ENCODE peak calls at places on chromosomes 11 and 22, in six cellular contexts. One of them, this sample, is unnamed. For H3K9me3, the result is how much of the 10 kb centered on the place peaks cover.

GRCh38 chr11:108253176-108253575 is 30.3 kb downstream of the ATM start:
- DNase-seq in cardiac muscle cell: no peak
- DNase-seq in adipocyte: peak
- DNase-seq in naive thymus-derived CD4-positive, alpha-beta T cell: peak
- DNase-seq in adrenal gland: no peak
- DNase-seq in uterus: no peak
- DNase-seq in this sample: no peak

GRCh38 chr11:72225411-72225951 is 914 bp downstream of the INPPL1 start:
- DNase-seq in cardiac muscle cell: peak
- DNase-seq in adipocyte: peak
- DNase-seq in naive thymus-derived CD4-positive, alpha-beta T cell: peak
- DNase-seq in adrenal gland: no peak
- DNase-seq in uterus: no peak
- DNase-seq in this sample: no peak

GRCh38 chr11:60280412-60280811 is at the start of gene MS4A4A:
- DNase-seq in cardiac muscle cell: no peak
- DNase-seq in adipocyte: no peak
- DNase-seq in naive thymus-derived CD4-positive, alpha-beta T cell: no peak
- DNase-seq in adrenal gland: peak
- DNase-seq in uterus: no peak
- DNase-seq in this sample: no peak

GRCh38 chr11:39630365-39630764 is 1829.1 kb downstream of the LRRC4C start:
- DNase-seq in cardiac muscle cell: no peak
- DNase-seq in adipocyte: no peak
- DNase-seq in naive thymus-derived CD4-positive, alpha-beta T cell: no peak
- DNase-seq in adrenal gland: no peak
- DNase-seq in uterus: no peak
- DNase-seq in this sample: no peak

GRCh38 chr11:316031-316701 is 2.3 kb downstream of the IFITM1 start:
- DNase-seq in cardiac muscle cell: no peak
- DNase-seq in adipocyte: no peak
- DNase-seq in naive thymus-derived CD4-positive, alpha-beta T cell: no peak
- DNase-seq in adrenal gland: no peak
- DNase-seq in uterus: peak
- DNase-seq in this sample: no peak

GRCh38 chr11:35598254-35599125 is 19.8 kb upstream of the FJX1 start:
- DNase-seq in cardiac muscle cell: no peak
- DNase-seq in adipocyte: no peak
- DNase-seq in naive thymus-derived CD4-positive, alpha-beta T cell: no peak
- DNase-seq in adrenal gland: no peak
- DNase-seq in uterus: no peak
- DNase-seq in this sample: no peak

GRCh38 chr11:11416502-11416901 is 63.5 kb upstream of the CSNK2A3 start:
- DNase-seq in cardiac muscle cell: no peak
- DNase-seq in adipocyte: peak
- DNase-seq in naive thymus-derived CD4-positive, alpha-beta T cell: no peak
- DNase-seq in adrenal gland: no peak
- DNase-seq in uterus: no peak
- DNase-seq in this sample: no peak

GRCh38 chr11:117426297-117426685 is 98.6 kb downstream of the CEP164 start:
- DNase-seq in cardiac muscle cell: peak
- DNase-seq in adipocyte: peak
- DNase-seq in naive thymus-derived CD4-positive, alpha-beta T cell: peak
- DNase-seq in adrenal gland: peak
- DNase-seq in uterus: peak
- DNase-seq in this sample: peak

GRCh38 chr11:65471410-65471762 is 27.5 kb upstream of the MALAT1 start:
- DNase-seq in cardiac muscle cell: peak
- DNase-seq in adipocyte: peak
- DNase-seq in naive thymus-derived CD4-positive, alpha-beta T cell: peak
- DNase-seq in adrenal gland: peak
- DNase-seq in uterus: peak
- DNase-seq in this sample: no peak

GRCh38 chr11:66950113-66950535 is 8.1 kb downstream of the PC start:
- DNase-seq in cardiac muscle cell: no peak
- DNase-seq in adipocyte: peak
- DNase-seq in naive thymus-derived CD4-positive, alpha-beta T cell: no peak
- DNase-seq in adrenal gland: peak
- DNase-seq in uterus: no peak
- DNase-seq in this sample: no peak

GRCh38 chr11:12318791-12319733 is 58.3 kb upstream of the PARVA start:
- DNase-seq in cardiac muscle cell: no peak
- DNase-seq in adipocyte: peak
- DNase-seq in naive thymus-derived CD4-positive, alpha-beta T cell: no peak
- DNase-seq in adrenal gland: no peak
- DNase-seq in uterus: no peak
- DNase-seq in this sample: no peak

GRCh38 chr11:92211576-92212167 is 12.9 kb upstream of the FAT3 start:
- DNase-seq in cardiac muscle cell: peak
- DNase-seq in adipocyte: peak
- DNase-seq in naive thymus-derived CD4-positive, alpha-beta T cell: no peak
- DNase-seq in adrenal gland: peak
- DNase-seq in uterus: no peak
- DNase-seq in this sample: no peak

GRCh38 chr11:105181100-105181499 is 41.5 kb upstream of the CARD18 start:
- DNase-seq in cardiac muscle cell: peak
- DNase-seq in adipocyte: peak
- DNase-seq in naive thymus-derived CD4-positive, alpha-beta T cell: no peak
- DNase-seq in adrenal gland: no peak
- DNase-seq in uterus: no peak
- DNase-seq in this sample: no peak

GRCh38 chr11:16193897-16194381 is 162.4 kb downstream of the SOX6 start:
- DNase-seq in cardiac muscle cell: no peak
- DNase-seq in adipocyte: no peak
- DNase-seq in naive thymus-derived CD4-positive, alpha-beta T cell: no peak
- DNase-seq in adrenal gland: no peak
- DNase-seq in uterus: no peak
- DNase-seq in this sample: no peak

DNA sequence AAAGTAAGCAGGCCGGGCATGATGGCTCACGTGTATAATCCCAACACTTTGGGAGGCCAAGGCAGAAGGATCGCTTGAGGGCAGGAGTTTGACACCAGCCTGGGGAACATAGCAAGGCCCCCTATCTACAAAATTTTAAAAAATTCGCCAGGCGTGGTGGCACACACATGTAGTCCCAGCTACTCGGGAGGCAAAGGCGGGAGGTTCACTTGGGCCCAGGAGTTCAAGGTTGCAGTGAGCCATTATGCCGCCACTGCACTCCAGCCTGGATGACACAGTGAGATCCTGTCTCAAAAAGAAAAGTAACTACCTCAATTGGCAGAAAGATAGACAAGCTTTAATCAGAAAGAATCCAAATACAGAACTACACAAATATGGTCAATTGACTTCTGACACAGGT is 31.0 kb downstream of the CADM1 start:
- DNase-seq in cardiac muscle cell: no peak
- DNase-seq in adipocyte: no peak
- DNase-seq in naive thymus-derived CD4-positive, alpha-beta T cell: no peak
- DNase-seq in adrenal gland: no peak
- DNase-seq in uterus: no peak
- DNase-seq in this sample: no peak
- H3K9me3 ChIP-seq in cardiac muscle cell: under half
- H3K9me3 ChIP-seq in adipocyte: under half
- H3K9me3 ChIP-seq in naive thymus-derived CD4-positive, alpha-beta T cell: under half
- H3K9me3 ChIP-seq in adrenal gland: under half
- H3K9me3 ChIP-seq in uterus: under half
- H3K9me3 ChIP-seq in this sample: under half

GRCh38 chr22:40954095-40954494 is 2.9 kb downstream of the RBX1 start:
- DNase-seq in cardiac muscle cell: no peak
- DNase-seq in adipocyte: no peak
- DNase-seq in naive thymus-derived CD4-positive, alpha-beta T cell: no peak
- DNase-seq in adrenal gland: no peak
- DNase-seq in uterus: no peak
- DNase-seq in this sample: no peak
- H3K9me3 ChIP-seq in cardiac muscle cell: under half
- H3K9me3 ChIP-seq in adipocyte: under half
- H3K9me3 ChIP-seq in naive thymus-derived CD4-positive, alpha-beta T cell: under half
- H3K9me3 ChIP-seq in adrenal gland: under half
- H3K9me3 ChIP-seq in uterus: under half
- H3K9me3 ChIP-seq in this sample: under half

GRCh38 chr11:2631161-2631560 is 68.6 kb downstream of the KCNQ1OT1 start:
- DNase-seq in cardiac muscle cell: no peak
- DNase-seq in adipocyte: no peak
- DNase-seq in naive thymus-derived CD4-positive, alpha-beta T cell: no peak
- DNase-seq in adrenal gland: no peak
- DNase-seq in uterus: no peak
- DNase-seq in this sample: no peak

GRCh38 chr11:2625183-2625582 is 74.6 kb downstream of the KCNQ1OT1 start:
- DNase-seq in cardiac muscle cell: no peak
- DNase-seq in adipocyte: no peak
- DNase-seq in naive thymus-derived CD4-positive, alpha-beta T cell: no peak
- DNase-seq in adrenal gland: no peak
- DNase-seq in uterus: no peak
- DNase-seq in this sample: no peak

DNA sequence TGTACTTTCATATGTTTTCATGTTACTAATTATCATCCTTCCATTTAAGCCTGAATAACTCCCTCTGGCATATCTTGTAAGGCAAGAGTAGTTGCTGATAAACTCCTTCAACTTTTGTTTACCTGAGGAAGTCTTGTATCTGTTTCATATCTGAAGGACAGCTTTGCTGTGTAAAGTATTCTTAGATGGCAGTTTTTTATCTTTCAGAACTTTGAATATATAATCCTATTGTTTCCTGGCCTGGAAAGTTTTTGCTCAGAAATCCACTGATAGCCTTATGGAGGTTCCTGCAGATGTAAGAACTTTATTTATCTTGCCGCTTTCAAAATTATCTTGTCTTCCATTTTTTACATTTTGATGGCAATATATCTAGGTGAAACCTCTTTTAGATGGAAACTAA is 69.1 kb downstream of the KCNQ1OT1 start:
- DNase-seq in cardiac muscle cell: no peak
- DNase-seq in adipocyte: no peak
- DNase-seq in naive thymus-derived CD4-positive, alpha-beta T cell: no peak
- DNase-seq in adrenal gland: no peak
- DNase-seq in uterus: no peak
- DNase-seq in this sample: no peak
- H3K9me3 ChIP-seq in cardiac muscle cell: under half
- H3K9me3 ChIP-seq in adipocyte: half or more
- H3K9me3 ChIP-seq in naive thymus-derived CD4-positive, alpha-beta T cell: under half
- H3K9me3 ChIP-seq in adrenal gland: under half
- H3K9me3 ChIP-seq in uterus: under half
- H3K9me3 ChIP-seq in this sample: under half

DNA sequence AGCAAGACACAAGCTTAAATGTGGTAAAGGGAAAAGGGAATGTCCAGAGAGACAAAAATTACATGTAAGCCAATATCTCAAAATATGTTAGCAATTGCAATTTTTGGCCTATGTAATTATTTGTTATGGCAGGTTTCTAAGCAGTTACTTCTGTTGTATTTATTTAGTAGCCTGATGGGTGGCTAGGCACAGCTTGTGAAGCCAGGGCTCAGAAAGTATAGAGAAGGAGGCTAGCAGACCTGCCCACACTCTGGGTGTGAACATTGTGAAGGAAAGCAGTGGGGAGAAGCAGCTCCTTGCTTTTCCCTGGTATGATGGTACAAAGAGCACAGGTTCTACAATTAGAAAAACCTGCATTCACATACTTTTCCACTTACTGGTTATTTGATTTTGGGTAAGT is 196.5 kb upstream of the PGR start:
- DNase-seq in cardiac muscle cell: no peak
- DNase-seq in adipocyte: no peak
- DNase-seq in naive thymus-derived CD4-positive, alpha-beta T cell: no peak
- DNase-seq in adrenal gland: no peak
- DNase-seq in uterus: no peak
- DNase-seq in this sample: no peak
- H3K9me3 ChIP-seq in cardiac muscle cell: under half
- H3K9me3 ChIP-seq in adipocyte: under half
- H3K9me3 ChIP-seq in naive thymus-derived CD4-positive, alpha-beta T cell: under half
- H3K9me3 ChIP-seq in adrenal gland: under half
- H3K9me3 ChIP-seq in uterus: under half
- H3K9me3 ChIP-seq in this sample: under half

DNA sequence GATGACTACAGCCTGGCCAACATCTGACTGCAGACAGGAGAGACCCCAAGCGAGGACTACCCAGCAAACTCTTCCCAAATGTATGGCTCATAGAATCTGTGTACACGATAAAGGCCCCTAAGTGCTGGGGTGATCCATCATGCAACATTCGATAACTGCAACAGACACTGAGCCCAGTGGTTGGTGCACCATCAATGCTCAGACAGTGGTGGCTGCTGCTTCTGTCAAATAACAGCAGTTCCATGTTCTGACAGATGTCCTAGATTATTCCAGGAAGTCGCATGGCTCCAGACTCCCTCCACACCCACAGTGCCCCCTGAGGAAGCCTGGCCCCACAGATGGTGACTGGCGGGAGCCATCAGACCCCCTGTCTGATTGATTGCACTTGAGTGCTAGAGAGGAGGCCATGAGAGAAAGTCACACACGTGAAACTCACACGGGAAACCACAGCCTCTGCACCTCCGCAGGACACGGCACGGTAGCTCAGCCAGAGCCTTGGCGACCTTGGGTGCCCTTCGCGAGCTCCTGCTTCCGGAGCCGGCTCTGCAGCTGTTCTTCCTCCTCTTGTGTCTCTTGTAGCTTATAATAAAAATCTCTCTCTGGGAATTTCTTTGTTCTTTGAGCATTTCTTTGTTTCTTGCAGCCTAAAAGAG is 1156.0 kb downstream of the TBC1D22A start:
- DNase-seq in cardiac muscle cell: no peak
- DNase-seq in adipocyte: no peak
- DNase-seq in naive thymus-derived CD4-positive, alpha-beta T cell: peak
- DNase-seq in adrenal gland: no peak
- DNase-seq in uterus: no peak
- DNase-seq in this sample: no peak
- H3K9me3 ChIP-seq in cardiac muscle cell: under half
- H3K9me3 ChIP-seq in adipocyte: under half
- H3K9me3 ChIP-seq in naive thymus-derived CD4-positive, alpha-beta T cell: under half
- H3K9me3 ChIP-seq in adrenal gland: under half
- H3K9me3 ChIP-seq in uterus: under half
- H3K9me3 ChIP-seq in this sample: under half

GRCh38 chr11:70036971-70037882 is 40.9 kb upstream of the ANO1 start:
- DNase-seq in cardiac muscle cell: no peak
- DNase-seq in adipocyte: no peak
- DNase-seq in naive thymus-derived CD4-positive, alpha-beta T cell: no peak
- DNase-seq in adrenal gland: peak
- DNase-seq in uterus: no peak
- DNase-seq in this sample: no peak
- H3K9me3 ChIP-seq in cardiac muscle cell: under half
- H3K9me3 ChIP-seq in adipocyte: half or more
- H3K9me3 ChIP-seq in naive thymus-derived CD4-positive, alpha-beta T cell: under half
- H3K9me3 ChIP-seq in adrenal gland: under half
- H3K9me3 ChIP-seq in uterus: under half
- H3K9me3 ChIP-seq in this sample: under half

GRCh38 chr11:78377625-78378418 is 39.8 kb downstream of the GAB2 start:
- DNase-seq in cardiac muscle cell: no peak
- DNase-seq in adipocyte: no peak
- DNase-seq in naive thymus-derived CD4-positive, alpha-beta T cell: no peak
- DNase-seq in adrenal gland: no peak
- DNase-seq in uterus: no peak
- DNase-seq in this sample: no peak
- H3K9me3 ChIP-seq in cardiac muscle cell: under half
- H3K9me3 ChIP-seq in adipocyte: under half
- H3K9me3 ChIP-seq in naive thymus-derived CD4-positive, alpha-beta T cell: under half
- H3K9me3 ChIP-seq in adrenal gland: under half
- H3K9me3 ChIP-seq in uterus: under half
- H3K9me3 ChIP-seq in this sample: under half

GRCh38 chr11:70643642-70644041 is 245.3 kb downstream of the CTTN start:
- DNase-seq in cardiac muscle cell: no peak
- DNase-seq in adipocyte: no peak
- DNase-seq in naive thymus-derived CD4-positive, alpha-beta T cell: no peak
- DNase-seq in adrenal gland: no peak
- DNase-seq in uterus: no peak
- DNase-seq in this sample: no peak
- H3K9me3 ChIP-seq in cardiac muscle cell: under half
- H3K9me3 ChIP-seq in adipocyte: under half
- H3K9me3 ChIP-seq in naive thymus-derived CD4-positive, alpha-beta T cell: under half
- H3K9me3 ChIP-seq in adrenal gland: under half
- H3K9me3 ChIP-seq in uterus: under half
- H3K9me3 ChIP-seq in this sample: under half